ENCODE peak calls at places on chromosomes 16 and 17, in four cellular contexts. S, P, W and D are unnamed samples. For H3K4me1, the result is how much of the 10 kb centered on the place peaks cover.

GRCh38 chr16:75256059-75256870 is 4.8 kb upstream of the BCAR1 start:
- DNase-seq in W (peak), S (no peak), P (peak), D (peak)

GRCh38 chr16:5622234-5622884 is 524.8 kb upstream of the EEF2KMT start:
- DNase-seq in W (no peak), P (no peak), S (no peak), D (no peak)

GRCh38 chr17:4672726-4673125 is 31.2 kb downstream of the PELP1 start:
- DNase-seq in W (no peak), S (no peak), P (no peak), D (no peak)

GRCh38 chr16:14024300-14024699 is 46.8 kb upstream of the MRTFB start:
- DNase-seq in S (no peak), W (no peak), P (no peak), D (no peak)

GRCh38 chr17:44376124-44376523 is 12.5 kb upstream of the FAM171A2 start:
- DNase-seq in S (peak), W (peak), P (peak), D (no peak)

GRCh38 chr16:19123535-19124178 is 9.9 kb downstream of the ITPRIPL2 start:
- DNase-seq in P (no peak), S (no peak), W (no peak), D (no peak)

GRCh38 chr16:3364774-3365427 is 9.2 kb downstream of the OR2C1 start:
- DNase-seq in P (peak), W (peak), S (peak), D (peak)

GRCh38 chr16:87461466-87461975 is 31.3 kb downstream of the ZCCHC14 start:
- DNase-seq in W (peak), S (peak), P (peak), D (peak)

GRCh38 chr16:88356727-88357199 is 26.0 kb upstream of the ZNF469 start:
- DNase-seq in W (peak), P (peak), S (no peak), D (no peak)

GRCh38 chr17:4142107-4142900 is 526 bp downstream of the ZZEF1 start:
- DNase-seq in P (peak), S (peak), W (peak), D (peak)

GRCh38 chr17:72717276-72717675 is 375.2 kb downstream of the SLC39A11 start:
- DNase-seq in S (no peak), W (no peak), P (no peak), D (no peak)
- H3K27ac ChIP-seq in S (no peak), W (no peak), P (no peak), D (no peak)

GRCh38 chr16:56997264-56997663 is 7.9 kb downstream of the NLRC5 start:
- DNase-seq in S (no peak), P (no peak), W (no peak), D (no peak)

GRCh38 chr16:56997931-56998330 is 8.6 kb downstream of the NLRC5 start:
- DNase-seq in W (no peak), P (no peak), S (no peak), D (no peak)

GRCh38 chr16:56993204-56993603 is 3.8 kb downstream of the NLRC5 start:
- DNase-seq in W (no peak), P (no peak), S (no peak), D (no peak)

GRCh38 chr16:56995136-56995805 is 5.9 kb downstream of the NLRC5 start:
- DNase-seq in S (no peak), W (no peak), P (no peak), D (no peak)

GRCh38 chr16:56994311-56994710 is 5.0 kb downstream of the NLRC5 start:
- DNase-seq in P (no peak), S (no peak), W (no peak), D (no peak)
- H3K4me1 ChIP-seq in P (under half), S (under half), W (under half), D (under half)

GRCh38 chr16:85902366-85903155 is 3.6 kb downstream of the IRF8 start:
- DNase-seq in S (no peak), W (no peak), P (no peak), D (no peak)

GRCh38 chr16:85900031-85900792 is 1.2 kb downstream of the IRF8 start:
- DNase-seq in P (no peak), W (no peak), S (no peak), D (no peak)

GRCh38 chr16:85901110-85901509 is 2.1 kb downstream of the IRF8 start:
- DNase-seq in P (no peak), S (no peak), W (no peak), D (no peak)

GRCh38 chr16:85903576-85903975 is 4.6 kb downstream of the IRF8 start:
- DNase-seq in P (no peak), S (no peak), W (no peak), D (no peak)

GRCh38 chr16:85901760-85902365 is 2.9 kb downstream of the IRF8 start:
- DNase-seq in P (no peak), W (no peak), S (no peak), D (no peak)
- H3K4me3 ChIP-seq in P (no peak), W (no peak), S (no peak), D (no peak)

DNA sequence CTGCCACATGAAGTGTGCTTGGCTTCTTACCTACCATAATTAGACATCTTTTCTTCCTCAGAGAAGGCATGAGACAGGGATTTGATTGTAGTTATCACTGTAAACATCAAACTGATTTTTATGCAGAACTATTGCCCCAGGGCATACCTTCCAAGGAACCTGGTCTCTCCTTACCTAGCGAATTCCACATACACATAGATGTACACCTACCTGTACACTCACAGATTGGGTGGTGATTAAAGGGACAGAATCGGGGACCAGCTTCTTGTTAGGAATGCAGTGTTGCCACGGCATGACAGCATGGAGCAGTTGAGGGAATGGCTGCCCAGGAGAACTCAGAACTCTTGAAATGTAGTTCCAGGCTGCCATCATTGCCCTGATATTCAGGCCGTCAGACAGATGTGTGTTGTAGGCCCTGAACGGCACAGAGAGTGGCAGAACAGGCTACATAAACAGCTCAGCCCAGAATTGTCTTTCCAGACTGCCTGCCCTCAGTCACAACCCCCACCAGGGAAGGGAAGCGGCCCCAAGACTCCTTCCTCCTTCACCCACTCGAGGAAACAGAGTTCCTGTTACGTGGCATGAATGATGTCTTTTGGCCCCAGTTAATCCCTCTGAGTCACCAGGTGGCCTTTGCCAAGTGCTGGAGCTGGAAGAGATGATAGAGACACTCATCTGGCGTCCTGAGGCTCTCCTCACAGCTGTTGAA is 17.8 kb upstream of the NAGLU start:
- DNase-seq in P (peak), S (peak), W (peak), D (peak)
- H3K27ac ChIP-seq in P (peak), S (peak), W (peak), D (peak)

GRCh38 chr17:17815436-17816200 is 21.2 kb downstream of the SREBF1 start:
- DNase-seq in S (no peak), W (no peak), P (no peak), D (no peak)

GRCh38 chr17:17816240-17816814 is 20.5 kb downstream of the SREBF1 start:
- DNase-seq in P (no peak), S (no peak), W (no peak), D (no peak)

GRCh38 chr17:17814162-17815061 is 22.4 kb downstream of the SREBF1 start:
- DNase-seq in P (no peak), W (peak), S (no peak), D (no peak)

GRCh38 chr17:17813725-17814095 is 23.1 kb downstream of the SREBF1 start:
- DNase-seq in P (no peak), S (no peak), W (peak), D (no peak)

GRCh38 chr17:17815062-17815406 is 21.8 kb downstream of the SREBF1 start:
- DNase-seq in S (no peak), W (no peak), P (peak), D (no peak)
- H3K4me1 ChIP-seq in S (under half), W (half or more), P (under half), D (half or more)